ENCODE peak calls at places on chromosomes 5 and 9, in eight cellular contexts. One of them, this sample, is unnamed.

GRCh38 chr9:108168451-108168850 is 678.9 kb upstream of the KLF4 start:
- DNase-seq in gastrocnemius medialis: no peak
- DNase-seq in H9: no peak
- DNase-seq in body of pancreas: no peak
- DNase-seq in pancreas: no peak
- DNase-seq in adrenal gland: no peak
- DNase-seq in esophagus squamous epithelium: no peak
- DNase-seq in astrocyte: peak; percentile 94
- DNase-seq in this sample: no peak

GRCh38 chr5:140151068-140151718 is 23.8 kb upstream of the CYSTM1 start:
- DNase-seq in gastrocnemius medialis: no peak
- DNase-seq in H9: no peak
- DNase-seq in body of pancreas: no peak
- DNase-seq in pancreas: no peak
- DNase-seq in adrenal gland: peak; percentile 49
- DNase-seq in esophagus squamous epithelium: no peak
- DNase-seq in astrocyte: no peak
- DNase-seq in this sample: no peak

GRCh38 chr5:1942630-1943029 is 59.9 kb upstream of the IRX4 start:
- DNase-seq in gastrocnemius medialis: no peak
- DNase-seq in H9: no peak
- DNase-seq in body of pancreas: no peak
- DNase-seq in pancreas: no peak
- DNase-seq in adrenal gland: no peak
- DNase-seq in esophagus squamous epithelium: no peak
- DNase-seq in astrocyte: no peak
- DNase-seq in this sample: no peak

GRCh38 chr5:79021753-79022152 is 36.6 kb upstream of the ARSB start:
- DNase-seq in gastrocnemius medialis: no peak
- DNase-seq in H9: no peak
- DNase-seq in body of pancreas: no peak
- DNase-seq in pancreas: no peak
- DNase-seq in adrenal gland: no peak
- DNase-seq in esophagus squamous epithelium: no peak
- DNase-seq in astrocyte: no peak
- DNase-seq in this sample: no peak

GRCh38 chr5:151107084-151107483 is 26.2 kb upstream of the TNIP1 start:
- DNase-seq in gastrocnemius medialis: no peak
- DNase-seq in H9: no peak
- DNase-seq in body of pancreas: no peak
- DNase-seq in pancreas: no peak
- DNase-seq in adrenal gland: no peak
- DNase-seq in esophagus squamous epithelium: no peak
- DNase-seq in astrocyte: no peak
- DNase-seq in this sample: no peak

GRCh38 chr9:12906646-12907045 is 131.8 kb downstream of the LURAP1L start:
- DNase-seq in gastrocnemius medialis: no peak
- DNase-seq in H9: no peak
- DNase-seq in body of pancreas: no peak
- DNase-seq in pancreas: no peak
- DNase-seq in adrenal gland: no peak
- DNase-seq in esophagus squamous epithelium: no peak
- DNase-seq in astrocyte: no peak
- DNase-seq in this sample: no peak

GRCh38 chr5:172789687-172790495 is 18.9 kb upstream of the DUSP1 start:
- DNase-seq in gastrocnemius medialis: no peak
- DNase-seq in H9: peak; percentile 28
- DNase-seq in body of pancreas: no peak
- DNase-seq in pancreas: no peak
- DNase-seq in adrenal gland: peak; percentile 74
- DNase-seq in esophagus squamous epithelium: no peak
- DNase-seq in astrocyte: no peak
- DNase-seq in this sample: no peak

GRCh38 chr5:1318659-1319251 is 23.9 kb upstream of the TERT start:
- DNase-seq in gastrocnemius medialis: no peak
- DNase-seq in H9: peak; percentile 18
- DNase-seq in body of pancreas: peak; percentile 9
- DNase-seq in pancreas: no peak
- DNase-seq in adrenal gland: no peak
- DNase-seq in esophagus squamous epithelium: no peak
- DNase-seq in astrocyte: no peak
- DNase-seq in this sample: no peak

GRCh38 chr5:95730730-95731570 is at the start of gene RHOBTB3:
- DNase-seq in gastrocnemius medialis: peak; percentile 89
- DNase-seq in H9: peak; percentile 89
- DNase-seq in body of pancreas: peak; percentile 94
- DNase-seq in pancreas: peak; percentile 96
- DNase-seq in adrenal gland: peak; percentile 98
- DNase-seq in esophagus squamous epithelium: peak; percentile 4
- DNase-seq in astrocyte: peak; percentile 90
- DNase-seq in this sample: no peak
- TF ChIP-seq CTCF in gastrocnemius medialis: no peak
- TF ChIP-seq CTCF in H9: no peak
- TF ChIP-seq CTCF in body of pancreas: peak; percentile 5
- TF ChIP-seq CTCF in pancreas: no peak
- TF ChIP-seq CTCF in adrenal gland: peak; percentile 5
- TF ChIP-seq CTCF in esophagus squamous epithelium: no peak
- TF ChIP-seq CTCF in astrocyte: no peak
- TF ChIP-seq CTCF in this sample: no peak

DNA sequence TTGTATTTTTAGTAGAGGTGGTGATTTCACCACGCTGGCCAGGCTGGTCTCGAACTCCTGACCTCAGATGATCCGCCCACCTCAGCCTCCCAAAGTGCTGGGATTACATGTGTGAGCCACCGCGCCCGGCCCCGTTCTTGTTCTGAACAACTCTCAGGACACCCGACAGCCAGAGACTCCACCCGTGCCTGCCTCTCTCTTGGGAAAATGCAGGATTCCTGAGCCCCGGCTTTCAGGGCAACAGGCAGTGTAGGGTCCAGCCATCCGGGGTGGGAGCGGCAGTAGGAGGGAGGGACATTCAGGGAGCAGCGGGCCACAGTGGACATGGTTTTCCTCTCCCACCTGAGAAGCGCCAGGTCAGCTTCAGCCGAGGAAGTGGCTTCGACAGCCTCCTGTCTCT is 34.4 kb downstream of the NCS1 start:
- DNase-seq in gastrocnemius medialis: no peak
- DNase-seq in H9: no peak
- DNase-seq in body of pancreas: no peak
- DNase-seq in pancreas: no peak
- DNase-seq in adrenal gland: no peak
- DNase-seq in esophagus squamous epithelium: no peak
- DNase-seq in astrocyte: no peak
- DNase-seq in this sample: no peak
- H3K27ac ChIP-seq in gastrocnemius medialis: no peak overlapping the region
- H3K27ac ChIP-seq in H9: no peak overlapping the region
- H3K27ac ChIP-seq in body of pancreas: no peak overlapping the region
- H3K27ac ChIP-seq in pancreas: no peak overlapping the region
- H3K27ac ChIP-seq in adrenal gland: no peak overlapping the region
- H3K27ac ChIP-seq in esophagus squamous epithelium: peak overlapping the region; percentile 65
- H3K27ac ChIP-seq in astrocyte: no peak overlapping the region
- H3K27ac ChIP-seq in this sample: no peak overlapping the region

DNA sequence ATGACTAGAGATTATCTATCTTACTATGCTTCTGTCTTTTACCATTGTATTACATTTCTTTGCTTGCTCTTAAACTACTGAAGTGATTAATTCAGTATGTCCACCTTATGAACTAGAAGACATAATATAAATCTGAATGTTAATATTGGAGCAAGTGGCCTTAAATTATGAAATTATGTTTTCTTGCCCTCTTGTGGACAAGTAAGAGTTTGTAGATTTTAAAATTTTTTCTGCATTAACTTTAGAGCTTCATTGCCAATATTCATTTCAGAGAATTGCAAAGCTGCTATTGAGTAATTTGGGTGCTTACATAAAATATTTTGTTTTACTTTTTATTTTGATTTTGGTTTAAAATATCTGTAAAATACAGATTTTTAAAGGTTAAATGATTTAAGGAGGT is 55.3 kb downstream of the RANBP17 start:
- DNase-seq in gastrocnemius medialis: no peak
- DNase-seq in H9: no peak
- DNase-seq in body of pancreas: no peak
- DNase-seq in pancreas: no peak
- DNase-seq in adrenal gland: no peak
- DNase-seq in esophagus squamous epithelium: no peak
- DNase-seq in astrocyte: no peak
- DNase-seq in this sample: no peak
- TF ChIP-seq CTCF in gastrocnemius medialis: no peak
- TF ChIP-seq CTCF in H9: no peak
- TF ChIP-seq CTCF in body of pancreas: no peak
- TF ChIP-seq CTCF in pancreas: no peak
- TF ChIP-seq CTCF in adrenal gland: peak; percentile 44
- TF ChIP-seq CTCF in esophagus squamous epithelium: no peak
- TF ChIP-seq CTCF in astrocyte: no peak
- TF ChIP-seq CTCF in this sample: no peak

DNA sequence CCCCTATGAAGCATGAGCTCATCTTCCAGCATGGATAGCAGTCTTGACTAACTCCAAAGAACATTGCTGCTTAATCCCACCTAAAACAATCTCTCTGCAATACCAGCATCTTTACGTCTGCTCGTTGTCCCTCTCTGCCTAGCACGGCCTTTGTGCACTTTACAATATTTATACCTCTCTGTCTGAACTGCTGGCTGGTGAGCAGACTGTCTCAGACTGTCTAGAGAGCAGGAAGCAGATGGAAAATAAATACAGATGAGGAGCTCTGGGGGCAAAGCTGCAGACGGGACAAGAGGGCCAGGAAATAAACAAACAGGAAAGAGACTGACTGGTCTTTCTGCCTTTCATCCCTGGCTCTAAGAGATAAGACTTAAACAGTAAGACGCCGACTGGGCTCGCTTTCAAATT is 224.8 kb downstream of the ENC1 start:
- DNase-seq in gastrocnemius medialis: no peak
- DNase-seq in H9: no peak
- DNase-seq in body of pancreas: no peak
- DNase-seq in pancreas: no peak
- DNase-seq in adrenal gland: no peak
- DNase-seq in esophagus squamous epithelium: no peak
- DNase-seq in astrocyte: no peak
- DNase-seq in this sample: no peak
- H3K27ac ChIP-seq in gastrocnemius medialis: no peak overlapping the region
- H3K27ac ChIP-seq in H9: no peak overlapping the region
- H3K27ac ChIP-seq in body of pancreas: no peak overlapping the region
- H3K27ac ChIP-seq in pancreas: no peak overlapping the region
- H3K27ac ChIP-seq in adrenal gland: no peak overlapping the region
- H3K27ac ChIP-seq in esophagus squamous epithelium: no peak overlapping the region
- H3K27ac ChIP-seq in astrocyte: no peak overlapping the region
- H3K27ac ChIP-seq in this sample: no peak overlapping the region

GRCh38 chr5:71943874-71944273 is 163.4 kb upstream of the MAP1B start:
- DNase-seq in gastrocnemius medialis: no peak
- DNase-seq in H9: no peak
- DNase-seq in body of pancreas: no peak
- DNase-seq in pancreas: no peak
- DNase-seq in adrenal gland: no peak
- DNase-seq in esophagus squamous epithelium: no peak
- DNase-seq in astrocyte: no peak
- DNase-seq in this sample: no peak
- TF ChIP-seq CTCF in gastrocnemius medialis: no peak
- TF ChIP-seq CTCF in H9: no peak
- TF ChIP-seq CTCF in body of pancreas: no peak
- TF ChIP-seq CTCF in pancreas: no peak
- TF ChIP-seq CTCF in adrenal gland: no peak
- TF ChIP-seq CTCF in esophagus squamous epithelium: no peak
- TF ChIP-seq CTCF in astrocyte: no peak
- TF ChIP-seq CTCF in this sample: no peak